ENCODE peak calls at places on chromosome 11, in ten cellular contexts. Y, T, P, H, I, X, W, K, J and Q are unnamed samples.

GRCh38 chr11:130726234-130726559 is 190.1 kb downstream of the SNX19 start:
- DNase-seq in W (no peak), X (no peak), I (peak), H (peak), J (no peak), Y (peak), P (no peak), K (no peak), T (no peak), Q (peak)

GRCh38 chr11:19691815-19692214 is 20.8 kb upstream of the NAV2 start:
- DNase-seq in T (no peak), Y (no peak), W (no peak), X (no peak), I (no peak), K (peak), H (no peak), J (no peak), P (no peak), Q (no peak)

GRCh38 chr11:108937756-108938155 is 272.9 kb downstream of the DDX10 start:
- DNase-seq in X (no peak), Y (no peak), W (no peak), K (no peak), I (no peak), H (no peak), P (no peak), J (no peak), T (no peak), Q (no peak)

GRCh38 chr11:113623114-113623513 is 83.0 kb downstream of the TMPRSS5 start:
- DNase-seq in Y (no peak), I (no peak), W (no peak), H (no peak), P (no peak), K (no peak), X (no peak), T (no peak), J (no peak), Q (no peak)

GRCh38 chr11:116793476-116794096 is 1.9 kb upstream of the APOA5 start:
- DNase-seq in Y (no peak), I (peak), H (no peak), J (no peak), W (no peak), P (no peak), K (no peak), T (no peak), X (no peak), Q (no peak)

GRCh38 chr11:88552377-88553029 is 215.0 kb upstream of the CTSC start:
- DNase-seq in W (no peak), P (peak), K (peak), I (peak), T (peak), X (peak), H (peak), Y (peak), J (no peak), Q (peak)

GRCh38 chr11:44397586-44398178 is 87.7 kb upstream of the ALX4 start:
- DNase-seq in I (no peak), P (no peak), K (no peak), Y (no peak), H (no peak), X (no peak), T (no peak), W (no peak), J (no peak), Q (no peak)

GRCh38 chr11:134554106-134554505 is 142.1 kb upstream of the B3GAT1 start:
- DNase-seq in X (no peak), Y (no peak), K (no peak), W (no peak), T (no peak), I (no peak), P (no peak), J (no peak), H (no peak), Q (no peak)

GRCh38 chr11:69965821-69966582 is 112.1 kb upstream of the ANO1 start:
- DNase-seq in W (no peak), I (no peak), X (no peak), P (no peak), K (no peak), H (no peak), Y (no peak), T (no peak), J (no peak), Q (no peak)

GRCh38 chr11:69034123-69034522 is 14.6 kb upstream of the TPCN2 start:
- DNase-seq in J (no peak), T (no peak), P (no peak), W (no peak), X (no peak), Y (no peak), K (no peak), H (no peak), I (no peak), Q (no peak)

GRCh38 chr11:14971865-14972580 is at the start of gene CALCA:
- DNase-seq in I (no peak), J (no peak), T (no peak), P (no peak), H (no peak), Y (no peak), W (no peak), K (no peak), X (no peak), Q (no peak)

GRCh38 chr11:125890447-125891100 is 3.1 kb downstream of the HYLS1 start:
- DNase-seq in H (no peak), K (no peak), Y (no peak), T (no peak), I (no peak), W (no peak), J (no peak), X (no peak), P (no peak), Q (no peak)

GRCh38 chr11:72685560-72686480 is 11.6 kb upstream of the PDE2A start:
- DNase-seq in H (peak), W (peak), T (peak), Y (peak), I (no peak), K (no peak), X (peak), J (no peak), P (no peak), Q (peak)

GRCh38 chr11:45777127-45777969 is 27.6 kb upstream of the SLC35C1 start:
- DNase-seq in T (no peak), H (peak), P (no peak), K (no peak), J (no peak), X (no peak), W (no peak), I (peak), Y (peak), Q (peak)

GRCh38 chr11:128467610-128468041 is 119.7 kb downstream of the ETS1 start:
- DNase-seq in T (no peak), W (no peak), J (no peak), K (no peak), I (peak), H (peak), Y (peak), X (no peak), P (no peak), Q (peak)

GRCh38 chr11:123729602-123730001 is 11.9 kb downstream of the ZNF202 start:
- DNase-seq in Y (no peak), I (peak), J (no peak), P (no peak), H (no peak), T (no peak), W (no peak), K (no peak), X (no peak), Q (no peak)